ENCODE peak calls at places on chromosomes 1 and 21, in nine cellular contexts. One of them, this sample, is unnamed.

GRCh38 chr1:157798211-157798610 is 21.3 kb upstream of the FCRL2 start:
- DNase-seq in left ventricle myocardium inferior: no peak
- DNase-seq in psoas muscle: no peak
- DNase-seq in cardiac fibroblast: no peak
- DNase-seq in neural crest cell: no peak
- DNase-seq in WTC11: no peak
- DNase-seq in HL-60: no peak
- DNase-seq in fibroblast of lung: no peak
- DNase-seq in GM13977: no peak
- DNase-seq in this sample: no peak

GRCh38 chr1:42335809-42336518 is 929 bp upstream of the FOXJ3 start:
- DNase-seq in left ventricle myocardium inferior: no peak
- DNase-seq in psoas muscle: peak
- DNase-seq in cardiac fibroblast: peak
- DNase-seq in neural crest cell: no peak
- DNase-seq in WTC11: no peak
- DNase-seq in HL-60: no peak
- DNase-seq in fibroblast of lung: peak
- DNase-seq in GM13977: peak
- DNase-seq in this sample: no peak

GRCh38 chr1:97947751-97948150 is 26.9 kb upstream of the DPYD start:
- DNase-seq in left ventricle myocardium inferior: no peak
- DNase-seq in psoas muscle: no peak
- DNase-seq in cardiac fibroblast: no peak
- DNase-seq in neural crest cell: no peak
- DNase-seq in WTC11: no peak
- DNase-seq in HL-60: no peak
- DNase-seq in fibroblast of lung: peak
- DNase-seq in GM13977: no peak
- DNase-seq in this sample: no peak

GRCh38 chr1:232130815-232131474 is 499.0 kb downstream of the SIPA1L2 start:
- DNase-seq in left ventricle myocardium inferior: no peak
- DNase-seq in psoas muscle: no peak
- DNase-seq in cardiac fibroblast: no peak
- DNase-seq in neural crest cell: no peak
- DNase-seq in WTC11: no peak
- DNase-seq in HL-60: no peak
- DNase-seq in fibroblast of lung: no peak
- DNase-seq in GM13977: no peak
- DNase-seq in this sample: no peak

GRCh38 chr1:59897165-59897564 is 29.4 kb downstream of the CYP2J2 start:
- DNase-seq in left ventricle myocardium inferior: no peak
- DNase-seq in psoas muscle: no peak
- DNase-seq in cardiac fibroblast: no peak
- DNase-seq in neural crest cell: no peak
- DNase-seq in WTC11: no peak
- DNase-seq in HL-60: no peak
- DNase-seq in fibroblast of lung: no peak
- DNase-seq in GM13977: no peak
- DNase-seq in this sample: no peak

GRCh38 chr21:35084869-35085268 is 35.8 kb upstream of the RUNX1 start:
- DNase-seq in left ventricle myocardium inferior: no peak
- DNase-seq in psoas muscle: no peak
- DNase-seq in cardiac fibroblast: peak
- DNase-seq in neural crest cell: no peak
- DNase-seq in WTC11: no peak
- DNase-seq in HL-60: no peak
- DNase-seq in fibroblast of lung: peak
- DNase-seq in GM13977: no peak
- DNase-seq in this sample: no peak

GRCh38 chr1:207658904-207659485 is 14.1 kb downstream of the CR1L start:
- DNase-seq in left ventricle myocardium inferior: no peak
- DNase-seq in psoas muscle: no peak
- DNase-seq in cardiac fibroblast: no peak
- DNase-seq in neural crest cell: no peak
- DNase-seq in WTC11: no peak
- DNase-seq in HL-60: no peak
- DNase-seq in fibroblast of lung: no peak
- DNase-seq in GM13977: no peak
- DNase-seq in this sample: no peak

GRCh38 chr1:108560430-108561144 is 687 bp downstream of the EEIG2 start:
- DNase-seq in left ventricle myocardium inferior: peak
- DNase-seq in psoas muscle: peak
- DNase-seq in cardiac fibroblast: peak
- DNase-seq in neural crest cell: peak
- DNase-seq in WTC11: peak
- DNase-seq in HL-60: peak
- DNase-seq in fibroblast of lung: peak
- DNase-seq in GM13977: no peak
- DNase-seq in this sample: peak

GRCh38 chr21:31444061-31444460 is 100.0 kb upstream of the TIAM1 start:
- DNase-seq in left ventricle myocardium inferior: peak
- DNase-seq in psoas muscle: peak
- DNase-seq in cardiac fibroblast: peak
- DNase-seq in neural crest cell: no peak
- DNase-seq in WTC11: no peak
- DNase-seq in HL-60: no peak
- DNase-seq in fibroblast of lung: no peak
- DNase-seq in GM13977: no peak
- DNase-seq in this sample: no peak

GRCh38 chr1:207841907-207842306 is 69.0 kb downstream of the CD34 start:
- DNase-seq in left ventricle myocardium inferior: no peak
- DNase-seq in psoas muscle: no peak
- DNase-seq in cardiac fibroblast: no peak
- DNase-seq in neural crest cell: no peak
- DNase-seq in WTC11: no peak
- DNase-seq in HL-60: no peak
- DNase-seq in fibroblast of lung: no peak
- DNase-seq in GM13977: no peak
- DNase-seq in this sample: no peak

GRCh38 chr1:23282967-23283366 is 61.1 kb downstream of the HNRNPR start:
- DNase-seq in left ventricle myocardium inferior: no peak
- DNase-seq in psoas muscle: no peak
- DNase-seq in cardiac fibroblast: peak
- DNase-seq in neural crest cell: no peak
- DNase-seq in WTC11: no peak
- DNase-seq in HL-60: peak
- DNase-seq in fibroblast of lung: peak
- DNase-seq in GM13977: no peak
- DNase-seq in this sample: no peak

GRCh38 chr1:243213045-243213787 is 41.9 kb downstream of the CEP170 start:
- DNase-seq in left ventricle myocardium inferior: no peak
- DNase-seq in psoas muscle: no peak
- DNase-seq in cardiac fibroblast: peak
- DNase-seq in neural crest cell: no peak
- DNase-seq in WTC11: no peak
- DNase-seq in HL-60: peak
- DNase-seq in fibroblast of lung: peak
- DNase-seq in GM13977: no peak
- DNase-seq in this sample: no peak

GRCh38 chr1:2534775-2535387 is 4.8 kb upstream of the HES5 start:
- DNase-seq in left ventricle myocardium inferior: no peak
- DNase-seq in psoas muscle: no peak
- DNase-seq in cardiac fibroblast: peak
- DNase-seq in neural crest cell: no peak
- DNase-seq in WTC11: no peak
- DNase-seq in HL-60: no peak
- DNase-seq in fibroblast of lung: peak
- DNase-seq in GM13977: no peak
- DNase-seq in this sample: no peak

GRCh38 chr1:218365600-218365999 is 20.5 kb downstream of the TGFB2 start:
- DNase-seq in left ventricle myocardium inferior: no peak
- DNase-seq in psoas muscle: peak
- DNase-seq in cardiac fibroblast: no peak
- DNase-seq in neural crest cell: no peak
- DNase-seq in WTC11: no peak
- DNase-seq in HL-60: no peak
- DNase-seq in fibroblast of lung: peak
- DNase-seq in GM13977: no peak
- DNase-seq in this sample: no peak

GRCh38 chr1:155970531-155971167 is 7.7 kb downstream of the ARHGEF2 start:
- DNase-seq in left ventricle myocardium inferior: peak
- DNase-seq in psoas muscle: peak
- DNase-seq in cardiac fibroblast: peak
- DNase-seq in neural crest cell: no peak
- DNase-seq in WTC11: no peak
- DNase-seq in HL-60: peak
- DNase-seq in fibroblast of lung: peak
- DNase-seq in GM13977: peak
- DNase-seq in this sample: no peak

GRCh38 chr1:119435061-119435460 is 20.1 kb downstream of the HSD3B2 start:
- DNase-seq in left ventricle myocardium inferior: no peak
- DNase-seq in psoas muscle: no peak
- DNase-seq in cardiac fibroblast: peak
- DNase-seq in neural crest cell: no peak
- DNase-seq in WTC11: no peak
- DNase-seq in HL-60: no peak
- DNase-seq in fibroblast of lung: no peak
- DNase-seq in GM13977: no peak
- DNase-seq in this sample: no peak

GRCh38 chr1:159664247-159664646 is 50.1 kb downstream of the CRP start:
- DNase-seq in left ventricle myocardium inferior: no peak
- DNase-seq in psoas muscle: no peak
- DNase-seq in cardiac fibroblast: no peak
- DNase-seq in neural crest cell: no peak
- DNase-seq in WTC11: no peak
- DNase-seq in HL-60: no peak
- DNase-seq in fibroblast of lung: no peak
- DNase-seq in GM13977: no peak
- DNase-seq in this sample: no peak
- TF ChIP-seq CTCF in left ventricle myocardium inferior: no peak
- TF ChIP-seq CTCF in psoas muscle: no peak
- TF ChIP-seq CTCF in cardiac fibroblast: no peak
- TF ChIP-seq CTCF in neural crest cell: no peak
- TF ChIP-seq CTCF in WTC11: no peak
- TF ChIP-seq CTCF in HL-60: no peak
- TF ChIP-seq CTCF in fibroblast of lung: no peak
- TF ChIP-seq CTCF in GM13977: no peak
- TF ChIP-seq CTCF in this sample: no peak

GRCh38 chr1:152451254-152451653 is 37.2 kb upstream of the CRNN start:
- DNase-seq in left ventricle myocardium inferior: no peak
- DNase-seq in psoas muscle: no peak
- DNase-seq in cardiac fibroblast: no peak
- DNase-seq in neural crest cell: no peak
- DNase-seq in WTC11: no peak
- DNase-seq in HL-60: no peak
- DNase-seq in fibroblast of lung: no peak
- DNase-seq in GM13977: no peak
- DNase-seq in this sample: peak
- TF ChIP-seq CTCF in left ventricle myocardium inferior: no peak
- TF ChIP-seq CTCF in psoas muscle: no peak
- TF ChIP-seq CTCF in cardiac fibroblast: peak
- TF ChIP-seq CTCF in neural crest cell: no peak
- TF ChIP-seq CTCF in WTC11: no peak
- TF ChIP-seq CTCF in HL-60: no peak
- TF ChIP-seq CTCF in fibroblast of lung: no peak
- TF ChIP-seq CTCF in GM13977: peak
- TF ChIP-seq CTCF in this sample: no peak

GRCh38 chr1:175874081-175874480 is 130.7 kb upstream of the TNR start:
- DNase-seq in left ventricle myocardium inferior: no peak
- DNase-seq in psoas muscle: no peak
- DNase-seq in cardiac fibroblast: no peak
- DNase-seq in neural crest cell: no peak
- DNase-seq in WTC11: no peak
- DNase-seq in HL-60: no peak
- DNase-seq in fibroblast of lung: no peak
- DNase-seq in GM13977: no peak
- DNase-seq in this sample: no peak

GRCh38 chr1:175881571-175881970 is 138.2 kb upstream of the TNR start:
- DNase-seq in left ventricle myocardium inferior: no peak
- DNase-seq in psoas muscle: no peak
- DNase-seq in cardiac fibroblast: no peak
- DNase-seq in neural crest cell: no peak
- DNase-seq in WTC11: no peak
- DNase-seq in HL-60: no peak
- DNase-seq in fibroblast of lung: no peak
- DNase-seq in GM13977: no peak
- DNase-seq in this sample: no peak

GRCh38 chr1:175882192-175882591 is 138.8 kb upstream of the TNR start:
- DNase-seq in left ventricle myocardium inferior: no peak
- DNase-seq in psoas muscle: no peak
- DNase-seq in cardiac fibroblast: no peak
- DNase-seq in neural crest cell: no peak
- DNase-seq in WTC11: no peak
- DNase-seq in HL-60: no peak
- DNase-seq in fibroblast of lung: no peak
- DNase-seq in GM13977: no peak
- DNase-seq in this sample: no peak

GRCh38 chr1:175873290-175873689 is 129.9 kb upstream of the TNR start:
- DNase-seq in left ventricle myocardium inferior: no peak
- DNase-seq in psoas muscle: no peak
- DNase-seq in cardiac fibroblast: no peak
- DNase-seq in neural crest cell: no peak
- DNase-seq in WTC11: no peak
- DNase-seq in HL-60: no peak
- DNase-seq in fibroblast of lung: no peak
- DNase-seq in GM13977: peak
- DNase-seq in this sample: no peak

DNA sequence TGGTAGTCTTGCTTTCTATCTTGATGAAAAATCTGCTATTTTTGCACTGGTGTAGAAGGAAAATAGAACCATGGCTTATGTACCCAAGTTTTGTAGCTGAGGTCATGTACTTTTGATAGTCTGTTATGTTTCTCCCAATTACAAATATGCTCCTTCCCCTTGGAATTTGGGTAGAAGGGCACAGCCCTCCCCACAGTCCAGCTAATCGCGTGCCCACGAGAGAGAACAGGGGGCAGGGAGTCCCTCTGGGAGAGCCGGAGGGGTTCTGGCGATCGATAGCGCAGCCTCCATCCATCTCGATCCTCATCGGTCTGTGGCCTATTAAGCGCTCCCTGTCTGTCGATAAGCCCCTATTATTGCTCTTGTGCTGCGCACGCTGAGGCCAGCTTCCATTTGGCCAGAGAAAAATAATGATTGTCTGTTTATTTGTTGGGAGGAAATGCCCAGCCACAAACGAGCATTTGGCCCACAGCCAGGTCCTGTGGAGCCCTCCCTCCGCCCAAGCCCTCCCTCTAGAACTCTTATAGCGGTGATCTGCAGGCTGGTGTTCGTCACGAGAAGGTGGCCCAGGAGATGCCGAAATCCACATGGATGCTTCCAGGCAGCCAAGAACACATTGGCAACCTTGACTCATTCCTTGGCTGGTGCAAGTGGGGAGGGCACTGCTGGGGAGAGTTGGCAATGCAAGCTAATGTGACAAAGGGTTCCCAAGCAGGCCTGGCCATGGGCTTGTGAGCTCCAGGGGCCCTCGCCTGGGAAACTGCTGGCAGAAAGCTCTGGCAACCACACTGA is 134.7 kb upstream of the TNR start:
- DNase-seq in left ventricle myocardium inferior: no peak
- DNase-seq in psoas muscle: no peak
- DNase-seq in cardiac fibroblast: no peak
- DNase-seq in neural crest cell: no peak
- DNase-seq in WTC11: no peak
- DNase-seq in HL-60: no peak
- DNase-seq in fibroblast of lung: no peak
- DNase-seq in GM13977: no peak
- DNase-seq in this sample: no peak
- TF ChIP-seq CTCF in left ventricle myocardium inferior: no peak
- TF ChIP-seq CTCF in psoas muscle: no peak
- TF ChIP-seq CTCF in cardiac fibroblast: no peak
- TF ChIP-seq CTCF in neural crest cell: no peak
- TF ChIP-seq CTCF in WTC11: no peak
- TF ChIP-seq CTCF in HL-60: no peak
- TF ChIP-seq CTCF in fibroblast of lung: no peak
- TF ChIP-seq CTCF in GM13977: no peak
- TF ChIP-seq CTCF in this sample: no peak

GRCh38 chr1:194538453-194538852 is 1352.0 kb upstream of the B3GALT2 start:
- DNase-seq in left ventricle myocardium inferior: no peak
- DNase-seq in psoas muscle: no peak
- DNase-seq in cardiac fibroblast: no peak
- DNase-seq in neural crest cell: no peak
- DNase-seq in WTC11: no peak
- DNase-seq in HL-60: no peak
- DNase-seq in fibroblast of lung: no peak
- DNase-seq in GM13977: no peak
- DNase-seq in this sample: no peak
- TF ChIP-seq CTCF in left ventricle myocardium inferior: no peak
- TF ChIP-seq CTCF in psoas muscle: no peak
- TF ChIP-seq CTCF in cardiac fibroblast: no peak
- TF ChIP-seq CTCF in neural crest cell: no peak
- TF ChIP-seq CTCF in WTC11: no peak
- TF ChIP-seq CTCF in HL-60: no peak
- TF ChIP-seq CTCF in fibroblast of lung: no peak
- TF ChIP-seq CTCF in GM13977: no peak
- TF ChIP-seq CTCF in this sample: no peak

This sample was measured in glutamatergic neuron.